ENCODE peak calls at places on chromosomes 11 and 22, in six cellular contexts. E, N, H, X, S and U are unnamed samples.

GRCh38 chr11:57349491-57350274 is 11.5 kb downstream of the P2RX3 start:
- DNase-seq in N (peak), X (no peak), E (peak), H (no peak), S (peak), U (no peak)

GRCh38 chr11:87473174-87473573 is 435.4 kb downstream of the TMEM135 start:
- DNase-seq in S (peak), X (peak), H (peak), N (peak), E (no peak), U (peak)

GRCh38 chr11:59792507-59792906 is 18.1 kb downstream of the MRPL16 start:
- DNase-seq in S (no peak), N (no peak), X (no peak), E (no peak), H (no peak), U (no peak)

GRCh38 chr11:131408011-131408640 is 37.7 kb downstream of the NTM start:
- DNase-seq in N (peak), H (peak), E (no peak), S (peak), X (peak), U (no peak)

GRCh38 chr22:42613869-42614268 is 814 bp downstream of the POLDIP3 start:
- DNase-seq in E (no peak), N (no peak), H (no peak), X (no peak), S (peak), U (no peak)

GRCh38 chr11:102144357-102145342 is 34.4 kb downstream of the YAP1 start:
- DNase-seq in N (peak), X (no peak), S (peak), H (no peak), E (peak), U (peak)

GRCh38 chr11:11044137-11044855 is 186.4 kb upstream of the ZBED5 start:
- DNase-seq in S (no peak), E (no peak), X (no peak), H (no peak), N (no peak), U (no peak)

GRCh38 chr11:316031-316701 is 2.3 kb downstream of the IFITM1 start:
- DNase-seq in S (no peak), E (no peak), X (no peak), N (no peak), H (no peak), U (no peak)

GRCh38 chr11:133531971-133532651 is at the start of gene OPCML:
- DNase-seq in X (no peak), H (no peak), S (no peak), E (no peak), N (no peak), U (no peak)

GRCh38 chr11:8610532-8611116 is 16.6 kb upstream of the STK33 start:
- DNase-seq in E (no peak), S (no peak), H (peak), N (peak), X (no peak), U (no peak)

GRCh38 chr11:3163241-3163981 is 1.7 kb downstream of the OSBPL5 start:
- DNase-seq in H (no peak), S (no peak), E (no peak), N (no peak), X (no peak), U (no peak)

GRCh38 chr11:110866081-110866480 is 153.8 kb upstream of the ARHGAP20 start:
- DNase-seq in X (no peak), E (no peak), H (no peak), S (no peak), N (no peak), U (no peak)

GRCh38 chr11:129574431-129574830 is 198.8 kb downstream of the BARX2 start:
- DNase-seq in H (no peak), X (no peak), N (no peak), E (no peak), S (no peak), U (no peak)

GRCh38 chr22:32080904-32081303 is 37.8 kb downstream of the SLC5A1 start:
- DNase-seq in X (no peak), N (peak), H (peak), E (peak), S (peak), U (peak)

GRCh38 chr11:19963697-19964340 is 196.5 kb downstream of the DBX1 start:
- DNase-seq in X (no peak), N (peak), S (no peak), E (no peak), H (no peak), U (no peak)

GRCh38 chr11:12871788-12872321 is 137.3 kb upstream of the RASSF10 start:
- DNase-seq in H (no peak), E (no peak), X (no peak), S (no peak), N (no peak), U (no peak)

GRCh38 chr22:22164541-22165272 is 79.9 kb upstream of the VPREB1 start:
- DNase-seq in S (no peak), H (no peak), N (no peak), X (no peak), E (no peak), U (no peak)

GRCh38 chr11:61054513-61054912 is 47.8 kb upstream of the CD5 start:
- DNase-seq in N (no peak), H (no peak), S (no peak), E (no peak), X (no peak), U (no peak)

GRCh38 chr22:39289445-39290247 is 29.8 kb downstream of the RPL3 start:
- DNase-seq in X (no peak), S (no peak), N (no peak), H (no peak), E (no peak), U (no peak)

GRCh38 chr22:49779226-49779625 is 48.4 kb downstream of the BRD1 start:
- DNase-seq in N (no peak), S (no peak), E (no peak), X (no peak), H (no peak), U (no peak)

GRCh38 chr11:77039491-77040400 is 5.5 kb downstream of the B3GNT6 start:
- DNase-seq in X (no peak), S (peak), E (peak), H (peak), N (peak), U (no peak)

GRCh38 chr11:28820296-28820989 is 712.3 kb downstream of the METTL15 start:
- DNase-seq in N (no peak), S (peak), X (no peak), H (no peak), E (no peak), U (no peak)

GRCh38 chr11:76803023-76803422 is 19.9 kb downstream of the TSKU start:
- DNase-seq in S (peak), E (peak), N (peak), X (no peak), H (no peak), U (no peak)

GRCh38 chr11:123145220-123145619 is 49.8 kb downstream of the CLMP start:
- DNase-seq in S (peak), X (no peak), H (peak), E (no peak), N (peak), U (peak)

GRCh38 chr11:122954455-122954854 is 27.2 kb downstream of the BSX start:
- DNase-seq in S (no peak), E (no peak), N (no peak), X (no peak), H (no peak), U (no peak)

GRCh38 chr11:122440783-122441701 is 214.5 kb upstream of the UBASH3B start:
- DNase-seq in S (peak), E (peak), H (peak), N (no peak), X (no peak), U (no peak)

DNA sequence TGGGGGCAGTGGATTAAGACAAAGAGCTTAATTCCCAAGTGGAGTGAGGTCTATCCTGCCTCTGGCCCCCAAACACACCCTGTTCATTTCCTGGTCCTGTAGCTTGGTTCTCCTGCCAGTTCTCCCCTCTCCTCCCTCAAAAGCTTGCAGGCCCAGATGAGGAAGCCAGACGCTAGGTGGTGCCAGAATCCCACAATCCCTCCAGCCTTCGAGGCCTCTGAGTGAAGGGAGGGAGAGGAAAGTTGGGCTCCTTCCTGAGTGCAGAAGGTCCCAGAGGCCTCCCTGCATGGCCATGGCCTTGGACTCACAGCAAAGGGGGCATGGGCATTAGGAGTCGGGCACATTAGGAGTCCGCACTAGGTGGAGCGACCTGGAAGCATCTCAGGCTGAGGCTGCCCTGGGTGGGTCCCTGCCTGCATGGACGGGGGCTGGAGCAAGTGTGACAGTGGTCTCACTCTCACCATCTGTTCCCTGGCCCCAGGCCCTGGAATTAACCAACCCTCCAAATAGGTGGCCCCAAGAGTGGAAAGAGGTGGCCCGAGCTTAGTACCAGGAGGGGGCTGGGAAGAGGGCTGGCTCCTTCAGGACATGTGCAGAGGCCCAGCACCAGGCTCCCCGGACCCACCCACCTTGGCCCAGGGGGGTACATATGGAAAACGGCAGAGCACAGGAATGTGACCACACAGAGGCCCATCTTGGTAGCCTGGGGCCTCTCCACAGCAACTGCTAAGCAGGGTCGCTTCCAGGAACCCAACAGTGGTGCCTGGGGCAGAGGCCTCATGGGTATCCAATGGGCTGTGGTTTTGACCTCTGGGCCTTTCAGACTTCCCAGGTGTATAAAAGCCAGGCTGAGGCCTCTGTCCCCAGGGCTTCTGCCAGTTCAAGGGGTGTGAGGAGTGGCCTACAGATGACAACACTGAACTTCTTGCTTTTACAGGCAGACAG is 5.2 kb downstream of the FXYD2 start:
- DNase-seq in X (no peak), N (peak), H (peak), S (peak), E (peak), U (peak)
- TF ChIP-seq CTCF in X (peak), N (peak), H (peak), S (peak), E (peak), U (peak)

DNA sequence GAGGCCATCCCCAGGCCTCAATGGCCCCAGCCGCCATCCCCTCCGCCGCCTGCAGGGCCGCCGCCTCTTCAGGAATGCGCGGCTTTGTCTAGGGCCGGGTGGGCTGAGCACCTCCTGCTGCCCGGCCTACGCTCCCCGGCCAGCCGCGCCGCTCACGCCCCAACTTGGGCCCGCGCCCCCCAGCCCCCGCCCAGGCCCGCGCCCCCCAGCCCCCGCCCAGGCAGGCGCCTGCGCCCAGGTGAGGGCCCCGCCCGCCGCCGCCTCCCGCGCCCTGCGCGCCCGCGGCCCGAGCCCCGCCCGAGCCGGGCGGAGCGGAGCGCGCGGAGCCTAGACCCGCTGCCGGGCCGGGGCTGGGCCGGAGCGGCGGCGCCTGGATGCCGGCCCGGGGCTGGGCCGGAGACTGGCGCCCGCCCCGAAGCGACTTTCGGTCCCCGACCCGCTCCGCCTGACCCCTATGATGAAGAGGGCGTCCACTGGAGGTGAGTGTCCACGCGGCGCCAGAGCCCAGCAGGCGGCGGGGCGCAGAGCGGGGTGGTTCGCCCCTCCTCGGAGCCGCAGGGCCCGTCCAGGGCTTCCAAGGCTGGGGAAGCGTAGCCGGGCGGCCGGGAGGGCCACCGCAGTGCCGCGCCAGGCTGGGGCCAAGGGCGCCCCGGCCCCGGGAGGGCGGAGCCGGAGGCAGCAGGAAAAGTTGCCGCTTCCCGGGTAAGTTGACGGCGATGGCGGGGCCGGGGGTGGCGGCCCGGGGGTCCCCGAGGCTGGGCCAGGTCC is 34.3 kb upstream of the PRODH start:
- DNase-seq in X (no peak), E (no peak), N (no peak), H (no peak), S (no peak), U (no peak)
- H3K4me3 ChIP-seq in X (peak), E (peak), N (peak), H (peak), S (peak), U (peak)

DNA sequence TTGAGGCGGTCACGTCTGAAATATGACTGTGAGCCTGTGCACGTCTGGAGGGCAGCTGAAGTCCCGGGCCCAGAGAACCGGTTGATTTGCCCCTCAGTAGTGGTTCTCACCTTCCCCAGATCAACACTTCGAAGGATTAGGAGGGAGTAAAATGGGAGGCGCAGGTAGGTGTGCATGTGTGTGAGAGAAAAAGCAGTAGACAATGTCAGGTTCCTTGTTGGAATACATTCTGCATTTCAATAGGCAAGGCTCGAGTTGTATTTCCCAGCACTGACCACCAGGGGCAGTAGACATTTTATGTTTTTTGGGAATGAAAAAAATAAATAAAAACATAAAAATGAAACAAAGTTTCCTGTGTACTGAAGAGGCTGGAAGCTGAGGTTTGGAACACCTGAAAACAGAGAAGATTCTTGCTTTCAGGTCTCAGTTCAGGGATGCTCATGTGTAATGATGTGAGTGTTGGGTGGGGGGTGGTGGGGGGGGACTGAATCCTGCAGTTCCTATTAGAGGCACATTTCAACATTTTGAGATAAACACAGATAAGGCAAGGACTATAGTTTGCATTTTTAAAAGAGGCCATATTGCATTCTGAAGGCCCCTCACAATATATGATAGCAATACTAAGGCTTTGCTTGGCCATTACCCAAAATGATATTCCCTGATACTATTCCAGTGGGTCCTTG is 333.9 kb downstream of the CADM1 start:
- DNase-seq in E (peak), S (peak), H (peak), X (no peak), N (peak), U (no peak)
- TF ChIP-seq CTCF in E (peak), S (peak), H (peak), X (peak), N (peak), U (peak)

GRCh38 chr11:44308256-44308922 is 1.6 kb downstream of the ALX4 start:
- DNase-seq in H (no peak), X (no peak), N (no peak), S (no peak), E (no peak), U (no peak)

GRCh38 chr11:44305643-44306468 is 4.1 kb downstream of the ALX4 start:
- DNase-seq in H (peak), S (no peak), X (no peak), N (no peak), E (peak), U (no peak)

GRCh38 chr11:44307340-44308099 is 2.4 kb downstream of the ALX4 start:
- DNase-seq in N (no peak), H (no peak), X (no peak), S (no peak), E (no peak), U (no peak)

GRCh38 chr11:44305149-44305642 is 4.7 kb downstream of the ALX4 start:
- DNase-seq in H (no peak), X (no peak), E (no peak), N (no peak), S (no peak), U (no peak)

DNA sequence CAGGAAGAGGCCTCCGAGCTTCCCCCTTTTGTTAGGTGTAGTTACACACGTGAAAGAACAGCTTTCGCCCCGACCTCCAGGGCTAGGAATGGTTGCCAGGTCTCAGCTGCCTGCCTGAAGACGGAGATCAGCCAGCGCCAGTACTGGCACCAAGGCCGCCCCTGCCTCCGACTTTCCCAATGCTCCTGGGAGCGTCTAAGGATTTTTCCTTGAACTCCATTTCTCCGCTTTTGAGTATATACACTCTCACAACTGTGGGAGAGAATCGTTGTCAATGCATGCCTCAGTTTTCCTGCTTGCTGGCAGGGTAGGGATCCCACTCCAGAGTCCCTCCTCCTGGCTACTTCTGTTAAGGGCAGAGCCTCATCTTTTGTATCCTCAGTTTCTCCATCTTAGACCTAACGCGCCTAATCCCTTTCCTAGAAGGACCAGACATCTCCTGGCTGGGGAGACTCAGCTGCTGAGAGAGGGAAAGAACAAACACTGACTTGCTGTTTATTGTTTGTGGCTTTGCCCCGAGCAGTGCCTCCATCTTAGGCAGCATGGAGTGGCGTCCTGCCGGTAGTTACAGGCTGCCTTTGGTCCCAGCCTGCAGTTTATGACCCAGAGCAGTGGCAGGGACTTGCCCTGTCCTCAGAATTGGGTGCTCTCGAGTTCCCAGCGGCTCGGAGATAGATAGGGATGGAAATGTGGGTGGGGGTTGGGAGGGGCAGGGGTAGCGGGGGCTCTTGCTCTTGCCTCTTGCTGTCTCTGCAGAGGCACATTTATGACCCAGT is 3.3 kb downstream of the ALX4 start:
- DNase-seq in X (no peak), H (no peak), N (no peak), E (no peak), S (no peak), U (no peak)
- H3K4me3 ChIP-seq in X (peak), H (no peak), N (no peak), E (no peak), S (no peak), U (peak)

GRCh38 chr11:114586797-114587196 is 8.8 kb downstream of the NXPE4 start:
- DNase-seq in E (no peak), X (no peak), N (no peak), H (no peak), S (no peak), U (no peak)
- TF ChIP-seq CTCF in E (no peak), X (peak), N (peak), H (no peak), S (peak), U (peak)

GRCh38 chr22:45506961-45507360 is 4.3 kb downstream of the FBLN1 start:
- DNase-seq in H (no peak), X (no peak), N (no peak), S (no peak), E (no peak), U (no peak)

GRCh38 chr22:45507798-45508197 is 5.1 kb downstream of the FBLN1 start:
- DNase-seq in S (no peak), X (no peak), E (no peak), H (no peak), N (no peak), U (no peak)

GRCh38 chr22:45503816-45504702 is 1.4 kb downstream of the FBLN1 start:
- DNase-seq in E (no peak), X (no peak), N (peak), H (peak), S (peak), U (no peak)

GRCh38 chr22:45504703-45505341 is 2.1 kb downstream of the FBLN1 start:
- DNase-seq in E (no peak), X (no peak), N (peak), H (no peak), S (peak), U (no peak)

DNA sequence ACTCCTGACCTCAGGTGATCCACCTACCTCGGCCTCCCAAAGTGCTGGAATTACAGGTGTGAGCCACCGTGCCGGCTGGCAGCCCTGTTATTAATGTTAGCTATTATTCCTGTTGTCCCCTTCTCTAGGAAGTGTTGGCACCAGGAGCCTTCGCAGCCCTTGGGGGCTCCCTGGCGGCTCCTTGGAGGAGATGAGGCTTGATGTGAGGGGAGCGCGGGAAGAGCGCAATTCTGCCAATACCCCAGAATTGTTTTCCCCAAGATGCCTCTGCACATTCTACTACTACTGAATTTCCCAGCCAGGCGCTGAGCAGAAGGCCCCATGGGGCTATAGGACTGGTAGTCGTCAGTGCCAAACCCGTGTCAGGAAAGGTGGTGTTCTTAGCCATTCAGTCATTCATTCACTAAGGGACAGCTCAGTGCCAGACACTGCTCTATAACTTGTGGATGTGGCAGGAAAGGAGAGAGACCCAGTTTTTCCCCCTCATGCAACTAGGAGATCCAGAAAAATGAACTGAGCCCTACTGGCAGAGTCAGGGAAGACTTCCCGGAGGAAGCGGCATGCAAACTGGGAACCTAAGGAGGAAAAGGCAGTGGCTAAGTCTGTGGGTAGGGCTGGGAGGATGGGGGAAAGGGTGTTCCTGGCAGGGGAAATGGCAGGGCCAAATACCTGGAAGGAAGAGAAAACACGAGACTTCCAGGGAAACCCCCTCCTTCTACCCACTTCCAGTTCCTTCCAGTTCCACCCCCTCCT is 3.5 kb downstream of the FBLN1 start:
- DNase-seq in S (no peak), E (no peak), X (no peak), H (no peak), N (no peak), U (no peak)
- H3K4me3 ChIP-seq in S (peak), E (no peak), X (peak), H (no peak), N (no peak), U (peak)